ENCODE peak calls at places on chromosomes 3 and 15, in five cellular contexts. E is A549, B is K562, G is GM12878, Z is PC-9. Q is an unnamed sample.

GRCh38 chr15:34737379-34737928 is 17.3 kb downstream of the GJD2 start:
- DNase-seq in E (no peak), B (no peak), G (no peak), Z (no peak), Q (no peak)

GRCh38 chr3:13767030-13767429 is 112.8 kb downstream of the WNT7A start:
- DNase-seq in E (no peak), B (no peak), G (no peak), Z (no peak), Q (no peak)

GRCh38 chr15:58517252-58517681 is 85.5 kb downstream of the LIPC start:
- DNase-seq in E (no peak), B (no peak), G (peak; percentile 32), Z (no peak), Q (no peak)

GRCh38 chr15:62454567-62455172 is 289.6 kb upstream of the C2CD4B start:
- DNase-seq in E (no peak), B (no peak), G (no peak), Z (no peak), Q (no peak)

GRCh38 chr3:78908236-78908635 is 859.6 kb downstream of the ROBO1 start:
- DNase-seq in E (no peak), B (no peak), G (no peak), Z (no peak), Q (no peak)

GRCh38 chr3:102114264-102114979 is 265.1 kb downstream of the NFKBIZ start:
- DNase-seq in E (no peak), B (no peak), G (no peak), Z (no peak), Q (no peak)

GRCh38 chr3:117439812-117440211 is 730.2 kb downstream of the TUSC7 start:
- DNase-seq in E (peak; percentile 1), B (no peak), G (no peak), Z (no peak), Q (no peak)

GRCh38 chr3:195892355-195893120 is 15.8 kb downstream of the TNK2 start:
- DNase-seq in E (no peak), B (peak; percentile 28), G (no peak), Z (no peak), Q (no peak)

GRCh38 chr15:49421991-49422390 is 1.1 kb upstream of the FGF7 start:
- DNase-seq in E (no peak), B (peak; percentile 31), G (peak; percentile 12), Z (peak; percentile 22), Q (peak; percentile 57)

GRCh38 chr15:69422336-69422895 is 8.3 kb downstream of the KIF23 start:
- DNase-seq in E (no peak), B (no peak), G (no peak), Z (no peak), Q (no peak)

GRCh38 chr3:58137306-58137705 is 73.5 kb downstream of the DNASE1L3 start:
- DNase-seq in E (no peak), B (no peak), G (no peak), Z (no peak), Q (no peak)
- TF ChIP-seq CTCF in E (no peak), B (no peak), G (no peak), Z (no peak), Q (no peak)

GRCh38 chr15:99987701-99988100 is 254.5 kb upstream of the LYSMD4 start:
- DNase-seq in E (no peak), B (no peak), G (no peak), Z (no peak), Q (no peak)
- H3K4me2 ChIP-seq in E (no peak overlapping the region), B (no peak overlapping the region), G (no peak overlapping the region), Z (no peak overlapping the region), Q (no peak overlapping the region)

GRCh38 chr3:124078978-124079911 is 87.3 kb upstream of the ROPN1 start:
- DNase-seq in E (peak; percentile 19), B (peak; percentile 17), G (no peak), Z (peak; percentile 9), Q (peak; percentile 43)
- TF ChIP-seq CTCF in E (peak; percentile 90), B (peak; percentile 69), G (peak; percentile 59), Z (peak; percentile 84), Q (peak; percentile 53)

GRCh38 chr3:186514296-186515002 is 29.7 kb downstream of the CRYGS start:
- DNase-seq in E (peak; percentile 22), B (peak; percentile 29), G (no peak), Z (no peak), Q (no peak)
- H3K4me2 ChIP-seq in E (no peak overlapping the region), B (no peak overlapping the region), G (no peak overlapping the region), Z (no peak overlapping the region), Q (no peak overlapping the region)

GRCh38 chr3:51397389-51397788 is 6.3 kb downstream of the RBM15B start:
- DNase-seq in E (no peak), B (no peak), G (no peak), Z (no peak), Q (no peak)
- TF ChIP-seq CTCF in E (no peak), B (no peak), G (no peak), Z (no peak), Q (no peak)

GRCh38 chr3:99579965-99580364 is 58.4 kb upstream of the COL8A1 start:
- DNase-seq in E (no peak), B (no peak), G (peak; percentile 7), Z (no peak), Q (no peak)

GRCh38 chr3:99578339-99578970 is 59.9 kb upstream of the COL8A1 start:
- DNase-seq in E (no peak), B (no peak), G (no peak), Z (no peak), Q (no peak)

GRCh38 chr3:99579246-99579645 is 59.1 kb upstream of the COL8A1 start:
- DNase-seq in E (no peak), B (no peak), G (no peak), Z (no peak), Q (no peak)

GRCh38 chr3:99575683-99576082 is 62.7 kb upstream of the COL8A1 start:
- DNase-seq in E (no peak), B (no peak), G (no peak), Z (no peak), Q (no peak)

DNA sequence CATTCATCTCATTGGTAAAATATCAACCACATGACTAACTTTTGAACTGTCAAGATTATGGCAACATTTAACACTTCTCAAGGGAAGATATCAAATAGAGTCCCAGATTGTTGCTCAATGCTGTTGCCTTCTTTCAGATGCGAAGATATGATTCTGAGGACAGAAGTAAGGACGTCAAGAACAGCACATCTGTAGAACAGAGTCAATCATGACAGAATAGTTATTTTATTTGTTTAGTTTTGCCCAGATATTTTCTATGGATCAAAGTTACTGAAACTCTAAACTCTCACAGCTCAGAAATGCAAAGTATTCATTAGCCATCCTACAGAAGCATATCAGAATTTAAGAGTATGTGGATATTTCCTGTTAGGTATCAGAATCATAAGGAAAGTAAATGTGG is 61.2 kb upstream of the COL8A1 start:
- DNase-seq in E (no peak), B (no peak), G (no peak), Z (no peak), Q (no peak)
- H3K4me2 ChIP-seq in E (no peak overlapping the region), B (no peak overlapping the region), G (no peak overlapping the region), Z (no peak overlapping the region), Q (no peak overlapping the region)

GRCh38 chr15:28989239-28989830 is 103.6 kb downstream of the APBA2 start:
- DNase-seq in E (no peak), B (peak; percentile 49), G (no peak), Z (no peak), Q (peak; percentile 13)
- TF ChIP-seq CTCF in E (no peak), B (peak; percentile 38), G (no peak), Z (no peak), Q (no peak)

GRCh38 chr15:98005659-98006058 is 45.2 kb downstream of the ARRDC4 start:
- DNase-seq in E (no peak), B (no peak), G (no peak), Z (no peak), Q (no peak)

GRCh38 chr15:98002419-98002818 is 41.9 kb downstream of the ARRDC4 start:
- DNase-seq in E (no peak), B (no peak), G (no peak), Z (no peak), Q (no peak)

GRCh38 chr15:98003528-98003927 is 43.0 kb downstream of the ARRDC4 start:
- DNase-seq in E (no peak), B (no peak), G (no peak), Z (peak; percentile 23), Q (no peak)

GRCh38 chr15:98002874-98003273 is 42.4 kb downstream of the ARRDC4 start:
- DNase-seq in E (no peak), B (no peak), G (no peak), Z (no peak), Q (no peak)

GRCh38 chr15:98003976-98004375 is 43.5 kb downstream of the ARRDC4 start:
- DNase-seq in E (no peak), B (no peak), G (no peak), Z (no peak), Q (no peak)
- H3K4me2 ChIP-seq in E (no peak overlapping the region), B (no peak overlapping the region), G (no peak overlapping the region), Z (no peak overlapping the region), Q (no peak overlapping the region)

Q was measured in MM.1S.